ENCODE peak calls at places on chromosomes 7 and 10, in nine cellular contexts. One of them, this sample, is unnamed.

GRCh38 chr10:94005050-94005449 is 11.3 kb downstream of the PLCE1 start:
- DNase-seq in fibroblast of gingiva: no peak
- DNase-seq in NCI-H510A treated with DMSO at 0.1 percent for 48 hours: no peak
- DNase-seq in stimulated activated CD4-positive, alpha-beta T cell treated with anti-CD3 and anti-CD28 coated beads, Interleukin-4, amount 100 ng/mL, for 1 hour: no peak
- DNase-seq in psoas muscle: no peak
- DNase-seq in GM18507: no peak
- DNase-seq in progenitor cell of endocrine pancreas: no peak
- DNase-seq in A172: no peak
- DNase-seq in activated CD8-positive, alpha-beta memory T cell treated with anti-CD3 and anti-CD28 coated beads for 48 hours: no peak
- DNase-seq in this sample: peak

GRCh38 chr10:28328346-28328745 is 25.5 kb upstream of the MPP7 start:
- DNase-seq in psoas muscle: no peak
- DNase-seq in NCI-H510A treated with DMSO at 0.1 percent for 48 hours: no peak
- DNase-seq in activated CD8-positive, alpha-beta memory T cell treated with anti-CD3 and anti-CD28 coated beads for 48 hours: no peak
- DNase-seq in GM18507: no peak
- DNase-seq in A172: no peak
- DNase-seq in progenitor cell of endocrine pancreas: no peak
- DNase-seq in stimulated activated CD4-positive, alpha-beta T cell treated with anti-CD3 and anti-CD28 coated beads, Interleukin-4, amount 100 ng/mL, for 1 hour: no peak
- DNase-seq in fibroblast of gingiva: no peak
- DNase-seq in this sample: no peak

GRCh38 chr7:127652333-127653248 is 597 bp downstream of the SND1 start:
- DNase-seq in fibroblast of gingiva: peak
- DNase-seq in psoas muscle: no peak
- DNase-seq in NCI-H510A treated with DMSO at 0.1 percent for 48 hours: no peak
- DNase-seq in stimulated activated CD4-positive, alpha-beta T cell treated with anti-CD3 and anti-CD28 coated beads, Interleukin-4, amount 100 ng/mL, for 1 hour: no peak
- DNase-seq in A172: no peak
- DNase-seq in activated CD8-positive, alpha-beta memory T cell treated with anti-CD3 and anti-CD28 coated beads for 48 hours: no peak
- DNase-seq in progenitor cell of endocrine pancreas: no peak
- DNase-seq in GM18507: no peak
- DNase-seq in this sample: peak

GRCh38 chr10:108250954-108251620 is 1086.6 kb upstream of the SORCS1 start:
- DNase-seq in NCI-H510A treated with DMSO at 0.1 percent for 48 hours: no peak
- DNase-seq in progenitor cell of endocrine pancreas: no peak
- DNase-seq in activated CD8-positive, alpha-beta memory T cell treated with anti-CD3 and anti-CD28 coated beads for 48 hours: no peak
- DNase-seq in stimulated activated CD4-positive, alpha-beta T cell treated with anti-CD3 and anti-CD28 coated beads, Interleukin-4, amount 100 ng/mL, for 1 hour: no peak
- DNase-seq in GM18507: no peak
- DNase-seq in fibroblast of gingiva: no peak
- DNase-seq in A172: peak
- DNase-seq in psoas muscle: no peak
- DNase-seq in this sample: peak

GRCh38 chr7:148572067-148572522 is 18.5 kb upstream of the C7orf33 start:
- DNase-seq in A172: no peak
- DNase-seq in psoas muscle: no peak
- DNase-seq in stimulated activated CD4-positive, alpha-beta T cell treated with anti-CD3 and anti-CD28 coated beads, Interleukin-4, amount 100 ng/mL, for 1 hour: no peak
- DNase-seq in GM18507: no peak
- DNase-seq in NCI-H510A treated with DMSO at 0.1 percent for 48 hours: no peak
- DNase-seq in progenitor cell of endocrine pancreas: no peak
- DNase-seq in fibroblast of gingiva: no peak
- DNase-seq in activated CD8-positive, alpha-beta memory T cell treated with anti-CD3 and anti-CD28 coated beads for 48 hours: no peak
- DNase-seq in this sample: no peak

GRCh38 chr10:75650648-75651047 is 219.2 kb downstream of the LRMDA start:
- DNase-seq in psoas muscle: no peak
- DNase-seq in progenitor cell of endocrine pancreas: no peak
- DNase-seq in NCI-H510A treated with DMSO at 0.1 percent for 48 hours: no peak
- DNase-seq in activated CD8-positive, alpha-beta memory T cell treated with anti-CD3 and anti-CD28 coated beads for 48 hours: no peak
- DNase-seq in fibroblast of gingiva: no peak
- DNase-seq in A172: no peak
- DNase-seq in GM18507: no peak
- DNase-seq in stimulated activated CD4-positive, alpha-beta T cell treated with anti-CD3 and anti-CD28 coated beads, Interleukin-4, amount 100 ng/mL, for 1 hour: no peak
- DNase-seq in this sample: no peak

GRCh38 chr7:5423272-5423843 is at the start of gene TNRC18:
- DNase-seq in NCI-H510A treated with DMSO at 0.1 percent for 48 hours: peak
- DNase-seq in progenitor cell of endocrine pancreas: peak
- DNase-seq in psoas muscle: peak
- DNase-seq in GM18507: no peak
- DNase-seq in activated CD8-positive, alpha-beta memory T cell treated with anti-CD3 and anti-CD28 coated beads for 48 hours: no peak
- DNase-seq in stimulated activated CD4-positive, alpha-beta T cell treated with anti-CD3 and anti-CD28 coated beads, Interleukin-4, amount 100 ng/mL, for 1 hour: no peak
- DNase-seq in fibroblast of gingiva: no peak
- DNase-seq in A172: no peak
- DNase-seq in this sample: no peak

GRCh38 chr10:132400041-132400546 is 3.1 kb downstream of the PWWP2B start:
- DNase-seq in fibroblast of gingiva: no peak
- DNase-seq in psoas muscle: peak
- DNase-seq in stimulated activated CD4-positive, alpha-beta T cell treated with anti-CD3 and anti-CD28 coated beads, Interleukin-4, amount 100 ng/mL, for 1 hour: no peak
- DNase-seq in NCI-H510A treated with DMSO at 0.1 percent for 48 hours: no peak
- DNase-seq in GM18507: no peak
- DNase-seq in A172: no peak
- DNase-seq in progenitor cell of endocrine pancreas: no peak
- DNase-seq in activated CD8-positive, alpha-beta memory T cell treated with anti-CD3 and anti-CD28 coated beads for 48 hours: no peak
- DNase-seq in this sample: no peak

GRCh38 chr7:106015586-106016218 is 52.6 kb downstream of the CDHR3 start:
- DNase-seq in stimulated activated CD4-positive, alpha-beta T cell treated with anti-CD3 and anti-CD28 coated beads, Interleukin-4, amount 100 ng/mL, for 1 hour: no peak
- DNase-seq in progenitor cell of endocrine pancreas: no peak
- DNase-seq in fibroblast of gingiva: no peak
- DNase-seq in A172: no peak
- DNase-seq in psoas muscle: no peak
- DNase-seq in activated CD8-positive, alpha-beta memory T cell treated with anti-CD3 and anti-CD28 coated beads for 48 hours: no peak
- DNase-seq in GM18507: no peak
- DNase-seq in NCI-H510A treated with DMSO at 0.1 percent for 48 hours: no peak
- DNase-seq in this sample: no peak

GRCh38 chr7:135888740-135889139 is 88.4 kb downstream of the MTPN start:
- DNase-seq in activated CD8-positive, alpha-beta memory T cell treated with anti-CD3 and anti-CD28 coated beads for 48 hours: no peak
- DNase-seq in GM18507: no peak
- DNase-seq in NCI-H510A treated with DMSO at 0.1 percent for 48 hours: no peak
- DNase-seq in stimulated activated CD4-positive, alpha-beta T cell treated with anti-CD3 and anti-CD28 coated beads, Interleukin-4, amount 100 ng/mL, for 1 hour: no peak
- DNase-seq in fibroblast of gingiva: no peak
- DNase-seq in A172: no peak
- DNase-seq in progenitor cell of endocrine pancreas: no peak
- DNase-seq in psoas muscle: no peak
- DNase-seq in this sample: peak